ENCODE peak calls at places on chromosomes 2 and 18, in nine cellular contexts. One of them, this sample, is unnamed.

GRCh38 chr18:74303936-74304335 is 11.7 kb upstream of the C18orf63 start:
- DNase-seq in non-pigmented ciliary epithelial cell: no peak
- DNase-seq in HFF-Myc: no peak
- DNase-seq in iPS-NIHi11: no peak
- DNase-seq in NCI-H510A treated with DMSO at 0.1 percent for 48 hours: no peak
- DNase-seq in NT2/D1: no peak
- DNase-seq in NCI-H524: no peak
- DNase-seq in stimulated activated CD8-positive, alpha-beta memory T cell treated with anti-CD3 and anti-CD28 coated beads, Interleukin-7, amount 100 ng/mL, for 1 hour: no peak
- DNase-seq in skeletal muscle cell: no peak
- DNase-seq in this sample: no peak

GRCh38 chr2:63888490-63889402 is 47.0 kb downstream of the UGP2 start:
- DNase-seq in non-pigmented ciliary epithelial cell: no peak
- DNase-seq in HFF-Myc: peak
- DNase-seq in iPS-NIHi11: peak
- DNase-seq in NCI-H510A treated with DMSO at 0.1 percent for 48 hours: peak
- DNase-seq in NT2/D1: peak
- DNase-seq in NCI-H524: peak
- DNase-seq in stimulated activated CD8-positive, alpha-beta memory T cell treated with anti-CD3 and anti-CD28 coated beads, Interleukin-7, amount 100 ng/mL, for 1 hour: no peak
- DNase-seq in skeletal muscle cell: no peak
- DNase-seq in this sample: peak

GRCh38 chr2:233802132-233802815 is 24.1 kb downstream of the MROH2A start:
- DNase-seq in non-pigmented ciliary epithelial cell: no peak
- DNase-seq in HFF-Myc: no peak
- DNase-seq in iPS-NIHi11: no peak
- DNase-seq in NCI-H510A treated with DMSO at 0.1 percent for 48 hours: no peak
- DNase-seq in NT2/D1: no peak
- DNase-seq in NCI-H524: no peak
- DNase-seq in stimulated activated CD8-positive, alpha-beta memory T cell treated with anti-CD3 and anti-CD28 coated beads, Interleukin-7, amount 100 ng/mL, for 1 hour: no peak
- DNase-seq in skeletal muscle cell: no peak
- DNase-seq in this sample: no peak

GRCh38 chr2:174059875-174060226 is 94.7 kb upstream of the SP3 start:
- DNase-seq in non-pigmented ciliary epithelial cell: no peak
- DNase-seq in HFF-Myc: no peak
- DNase-seq in iPS-NIHi11: no peak
- DNase-seq in NCI-H510A treated with DMSO at 0.1 percent for 48 hours: no peak
- DNase-seq in NT2/D1: no peak
- DNase-seq in NCI-H524: no peak
- DNase-seq in stimulated activated CD8-positive, alpha-beta memory T cell treated with anti-CD3 and anti-CD28 coated beads, Interleukin-7, amount 100 ng/mL, for 1 hour: no peak
- DNase-seq in skeletal muscle cell: no peak
- DNase-seq in this sample: no peak

GRCh38 chr18:54607213-54607934 is 16.3 kb downstream of the DYNAP start:
- DNase-seq in non-pigmented ciliary epithelial cell: peak
- DNase-seq in HFF-Myc: no peak
- DNase-seq in iPS-NIHi11: peak
- DNase-seq in NCI-H510A treated with DMSO at 0.1 percent for 48 hours: peak
- DNase-seq in NT2/D1: peak
- DNase-seq in NCI-H524: no peak
- DNase-seq in stimulated activated CD8-positive, alpha-beta memory T cell treated with anti-CD3 and anti-CD28 coated beads, Interleukin-7, amount 100 ng/mL, for 1 hour: no peak
- DNase-seq in skeletal muscle cell: no peak
- DNase-seq in this sample: no peak

GRCh38 chr2:237996041-237996593 is 29.3 kb downstream of the UBE2F start:
- DNase-seq in non-pigmented ciliary epithelial cell: peak
- DNase-seq in HFF-Myc: peak
- DNase-seq in iPS-NIHi11: no peak
- DNase-seq in NCI-H510A treated with DMSO at 0.1 percent for 48 hours: peak
- DNase-seq in NT2/D1: no peak
- DNase-seq in NCI-H524: no peak
- DNase-seq in stimulated activated CD8-positive, alpha-beta memory T cell treated with anti-CD3 and anti-CD28 coated beads, Interleukin-7, amount 100 ng/mL, for 1 hour: no peak
- DNase-seq in skeletal muscle cell: peak
- DNase-seq in this sample: no peak

GRCh38 chr2:96923810-96924774 is 54.2 kb upstream of the SEMA4C start:
- DNase-seq in non-pigmented ciliary epithelial cell: no peak
- DNase-seq in HFF-Myc: no peak
- DNase-seq in iPS-NIHi11: no peak
- DNase-seq in NCI-H510A treated with DMSO at 0.1 percent for 48 hours: no peak
- DNase-seq in NT2/D1: no peak
- DNase-seq in NCI-H524: peak
- DNase-seq in stimulated activated CD8-positive, alpha-beta memory T cell treated with anti-CD3 and anti-CD28 coated beads, Interleukin-7, amount 100 ng/mL, for 1 hour: peak
- DNase-seq in skeletal muscle cell: no peak
- DNase-seq in this sample: no peak

GRCh38 chr18:43869451-43870008 is 592.2 kb upstream of the SYT4 start:
- DNase-seq in non-pigmented ciliary epithelial cell: peak
- DNase-seq in HFF-Myc: no peak
- DNase-seq in iPS-NIHi11: no peak
- DNase-seq in NCI-H510A treated with DMSO at 0.1 percent for 48 hours: no peak
- DNase-seq in NT2/D1: no peak
- DNase-seq in NCI-H524: no peak
- DNase-seq in stimulated activated CD8-positive, alpha-beta memory T cell treated with anti-CD3 and anti-CD28 coated beads, Interleukin-7, amount 100 ng/mL, for 1 hour: no peak
- DNase-seq in skeletal muscle cell: peak
- DNase-seq in this sample: no peak

GRCh38 chr18:55243255-55243654 is 284.0 kb upstream of the CCDC68 start:
- DNase-seq in non-pigmented ciliary epithelial cell: no peak
- DNase-seq in HFF-Myc: no peak
- DNase-seq in iPS-NIHi11: no peak
- DNase-seq in NCI-H510A treated with DMSO at 0.1 percent for 48 hours: no peak
- DNase-seq in NT2/D1: no peak
- DNase-seq in NCI-H524: no peak
- DNase-seq in stimulated activated CD8-positive, alpha-beta memory T cell treated with anti-CD3 and anti-CD28 coated beads, Interleukin-7, amount 100 ng/mL, for 1 hour: no peak
- DNase-seq in skeletal muscle cell: no peak
- DNase-seq in this sample: no peak

GRCh38 chr2:240685771-240686371 is 3.2 kb upstream of the AQP12B start:
- DNase-seq in non-pigmented ciliary epithelial cell: no peak
- DNase-seq in HFF-Myc: no peak
- DNase-seq in iPS-NIHi11: peak
- DNase-seq in NCI-H510A treated with DMSO at 0.1 percent for 48 hours: peak
- DNase-seq in NT2/D1: no peak
- DNase-seq in NCI-H524: no peak
- DNase-seq in stimulated activated CD8-positive, alpha-beta memory T cell treated with anti-CD3 and anti-CD28 coated beads, Interleukin-7, amount 100 ng/mL, for 1 hour: no peak
- DNase-seq in skeletal muscle cell: no peak
- DNase-seq in this sample: no peak

GRCh38 chr2:133790706-133791105 is 222.4 kb upstream of the NCKAP5 start:
- DNase-seq in non-pigmented ciliary epithelial cell: no peak
- DNase-seq in HFF-Myc: no peak
- DNase-seq in iPS-NIHi11: no peak
- DNase-seq in NCI-H510A treated with DMSO at 0.1 percent for 48 hours: no peak
- DNase-seq in NT2/D1: no peak
- DNase-seq in NCI-H524: no peak
- DNase-seq in stimulated activated CD8-positive, alpha-beta memory T cell treated with anti-CD3 and anti-CD28 coated beads, Interleukin-7, amount 100 ng/mL, for 1 hour: no peak
- DNase-seq in skeletal muscle cell: no peak
- DNase-seq in this sample: no peak

GRCh38 chr2:31013311-31013710 is 124.9 kb downstream of the GALNT14 start:
- DNase-seq in non-pigmented ciliary epithelial cell: no peak
- DNase-seq in HFF-Myc: no peak
- DNase-seq in iPS-NIHi11: no peak
- DNase-seq in NCI-H510A treated with DMSO at 0.1 percent for 48 hours: no peak
- DNase-seq in NT2/D1: no peak
- DNase-seq in NCI-H524: no peak
- DNase-seq in stimulated activated CD8-positive, alpha-beta memory T cell treated with anti-CD3 and anti-CD28 coated beads, Interleukin-7, amount 100 ng/mL, for 1 hour: no peak
- DNase-seq in skeletal muscle cell: no peak
- DNase-seq in this sample: no peak

GRCh38 chr2:9251154-9252001 is 44.8 kb downstream of the ASAP2 start:
- DNase-seq in non-pigmented ciliary epithelial cell: no peak
- DNase-seq in HFF-Myc: no peak
- DNase-seq in iPS-NIHi11: no peak
- DNase-seq in NCI-H510A treated with DMSO at 0.1 percent for 48 hours: no peak
- DNase-seq in NT2/D1: no peak
- DNase-seq in NCI-H524: no peak
- DNase-seq in stimulated activated CD8-positive, alpha-beta memory T cell treated with anti-CD3 and anti-CD28 coated beads, Interleukin-7, amount 100 ng/mL, for 1 hour: no peak
- DNase-seq in skeletal muscle cell: peak
- DNase-seq in this sample: peak

GRCh38 chr2:109721117-109721504 is 73.0 kb upstream of the RGPD5 start:
- DNase-seq in non-pigmented ciliary epithelial cell: no peak
- DNase-seq in HFF-Myc: no peak
- DNase-seq in iPS-NIHi11: no peak
- DNase-seq in NCI-H510A treated with DMSO at 0.1 percent for 48 hours: no peak
- DNase-seq in NT2/D1: no peak
- DNase-seq in NCI-H524: no peak
- DNase-seq in stimulated activated CD8-positive, alpha-beta memory T cell treated with anti-CD3 and anti-CD28 coated beads, Interleukin-7, amount 100 ng/mL, for 1 hour: no peak
- DNase-seq in skeletal muscle cell: no peak
- DNase-seq in this sample: no peak

GRCh38 chr2:26172189-26172865 is 561 bp upstream of the GAREM2 start:
- DNase-seq in non-pigmented ciliary epithelial cell: no peak
- DNase-seq in HFF-Myc: no peak
- DNase-seq in iPS-NIHi11: no peak
- DNase-seq in NCI-H510A treated with DMSO at 0.1 percent for 48 hours: no peak
- DNase-seq in NT2/D1: no peak
- DNase-seq in NCI-H524: no peak
- DNase-seq in stimulated activated CD8-positive, alpha-beta memory T cell treated with anti-CD3 and anti-CD28 coated beads, Interleukin-7, amount 100 ng/mL, for 1 hour: no peak
- DNase-seq in skeletal muscle cell: no peak
- DNase-seq in this sample: peak

GRCh38 chr2:154941379-154941778 is 242.9 kb downstream of the KCNJ3 start:
- DNase-seq in non-pigmented ciliary epithelial cell: no peak
- DNase-seq in HFF-Myc: no peak
- DNase-seq in iPS-NIHi11: no peak
- DNase-seq in NCI-H510A treated with DMSO at 0.1 percent for 48 hours: no peak
- DNase-seq in NT2/D1: no peak
- DNase-seq in NCI-H524: no peak
- DNase-seq in stimulated activated CD8-positive, alpha-beta memory T cell treated with anti-CD3 and anti-CD28 coated beads, Interleukin-7, amount 100 ng/mL, for 1 hour: no peak
- DNase-seq in skeletal muscle cell: no peak
- DNase-seq in this sample: no peak

GRCh38 chr2:197760293-197760657 is 24.8 kb downstream of the BOLL start:
- DNase-seq in non-pigmented ciliary epithelial cell: no peak
- DNase-seq in HFF-Myc: no peak
- DNase-seq in iPS-NIHi11: no peak
- DNase-seq in NCI-H510A treated with DMSO at 0.1 percent for 48 hours: no peak
- DNase-seq in NT2/D1: no peak
- DNase-seq in NCI-H524: no peak
- DNase-seq in stimulated activated CD8-positive, alpha-beta memory T cell treated with anti-CD3 and anti-CD28 coated beads, Interleukin-7, amount 100 ng/mL, for 1 hour: no peak
- DNase-seq in skeletal muscle cell: no peak
- DNase-seq in this sample: no peak

GRCh38 chr2:227780981-227781630 is 32.5 kb upstream of the CCL20 start:
- DNase-seq in non-pigmented ciliary epithelial cell: no peak
- DNase-seq in HFF-Myc: no peak
- DNase-seq in iPS-NIHi11: no peak
- DNase-seq in NCI-H510A treated with DMSO at 0.1 percent for 48 hours: no peak
- DNase-seq in NT2/D1: no peak
- DNase-seq in NCI-H524: no peak
- DNase-seq in stimulated activated CD8-positive, alpha-beta memory T cell treated with anti-CD3 and anti-CD28 coated beads, Interleukin-7, amount 100 ng/mL, for 1 hour: no peak
- DNase-seq in skeletal muscle cell: no peak
- DNase-seq in this sample: no peak

GRCh38 chr2:50751255-50752069 is 280.5 kb downstream of the NRXN1 start:
- DNase-seq in non-pigmented ciliary epithelial cell: no peak
- DNase-seq in HFF-Myc: no peak
- DNase-seq in iPS-NIHi11: no peak
- DNase-seq in NCI-H510A treated with DMSO at 0.1 percent for 48 hours: no peak
- DNase-seq in NT2/D1: no peak
- DNase-seq in NCI-H524: peak
- DNase-seq in stimulated activated CD8-positive, alpha-beta memory T cell treated with anti-CD3 and anti-CD28 coated beads, Interleukin-7, amount 100 ng/mL, for 1 hour: no peak
- DNase-seq in skeletal muscle cell: peak
- DNase-seq in this sample: no peak

GRCh38 chr2:207200136-207200535 is 34.4 kb upstream of the KLF7 start:
- DNase-seq in non-pigmented ciliary epithelial cell: no peak
- DNase-seq in HFF-Myc: no peak
- DNase-seq in iPS-NIHi11: no peak
- DNase-seq in NCI-H510A treated with DMSO at 0.1 percent for 48 hours: no peak
- DNase-seq in NT2/D1: no peak
- DNase-seq in NCI-H524: no peak
- DNase-seq in stimulated activated CD8-positive, alpha-beta memory T cell treated with anti-CD3 and anti-CD28 coated beads, Interleukin-7, amount 100 ng/mL, for 1 hour: no peak
- DNase-seq in skeletal muscle cell: no peak
- DNase-seq in this sample: no peak

GRCh38 chr18:71045331-71046065 is 756.7 kb downstream of the SOCS6 start:
- DNase-seq in non-pigmented ciliary epithelial cell: no peak
- DNase-seq in HFF-Myc: no peak
- DNase-seq in iPS-NIHi11: no peak
- DNase-seq in NCI-H510A treated with DMSO at 0.1 percent for 48 hours: peak
- DNase-seq in NT2/D1: no peak
- DNase-seq in NCI-H524: no peak
- DNase-seq in stimulated activated CD8-positive, alpha-beta memory T cell treated with anti-CD3 and anti-CD28 coated beads, Interleukin-7, amount 100 ng/mL, for 1 hour: no peak
- DNase-seq in skeletal muscle cell: no peak
- DNase-seq in this sample: no peak

GRCh38 chr2:127810156-127810636 is 775 bp downstream of the WDR33 start:
- DNase-seq in non-pigmented ciliary epithelial cell: no peak
- DNase-seq in HFF-Myc: no peak
- DNase-seq in iPS-NIHi11: peak
- DNase-seq in NCI-H510A treated with DMSO at 0.1 percent for 48 hours: peak
- DNase-seq in NT2/D1: no peak
- DNase-seq in NCI-H524: peak
- DNase-seq in stimulated activated CD8-positive, alpha-beta memory T cell treated with anti-CD3 and anti-CD28 coated beads, Interleukin-7, amount 100 ng/mL, for 1 hour: no peak
- DNase-seq in skeletal muscle cell: no peak
- DNase-seq in this sample: peak

GRCh38 chr2:219362524-219363164 is 25.1 kb downstream of the DNPEP start:
- DNase-seq in non-pigmented ciliary epithelial cell: peak
- DNase-seq in HFF-Myc: peak
- DNase-seq in iPS-NIHi11: no peak
- DNase-seq in NCI-H510A treated with DMSO at 0.1 percent for 48 hours: no peak
- DNase-seq in NT2/D1: no peak
- DNase-seq in NCI-H524: peak
- DNase-seq in stimulated activated CD8-positive, alpha-beta memory T cell treated with anti-CD3 and anti-CD28 coated beads, Interleukin-7, amount 100 ng/mL, for 1 hour: no peak
- DNase-seq in skeletal muscle cell: peak
- DNase-seq in this sample: no peak

GRCh38 chr2:242013771-242014170 is 144.2 kb downstream of the RTP5 start:
- DNase-seq in non-pigmented ciliary epithelial cell: no peak
- DNase-seq in HFF-Myc: no peak
- DNase-seq in iPS-NIHi11: no peak
- DNase-seq in NCI-H510A treated with DMSO at 0.1 percent for 48 hours: no peak
- DNase-seq in NT2/D1: no peak
- DNase-seq in NCI-H524: no peak
- DNase-seq in stimulated activated CD8-positive, alpha-beta memory T cell treated with anti-CD3 and anti-CD28 coated beads, Interleukin-7, amount 100 ng/mL, for 1 hour: no peak
- DNase-seq in skeletal muscle cell: no peak
- DNase-seq in this sample: no peak

GRCh38 chr2:220393717-220394116 is 766.3 kb downstream of the SLC4A3 start:
- DNase-seq in non-pigmented ciliary epithelial cell: no peak
- DNase-seq in HFF-Myc: no peak
- DNase-seq in iPS-NIHi11: no peak
- DNase-seq in NCI-H510A treated with DMSO at 0.1 percent for 48 hours: no peak
- DNase-seq in NT2/D1: no peak
- DNase-seq in NCI-H524: no peak
- DNase-seq in stimulated activated CD8-positive, alpha-beta memory T cell treated with anti-CD3 and anti-CD28 coated beads, Interleukin-7, amount 100 ng/mL, for 1 hour: no peak
- DNase-seq in skeletal muscle cell: no peak
- DNase-seq in this sample: no peak

GRCh38 chr2:24577481-24577880 is 86.4 kb downstream of the NCOA1 start:
- DNase-seq in non-pigmented ciliary epithelial cell: no peak
- DNase-seq in HFF-Myc: no peak
- DNase-seq in iPS-NIHi11: no peak
- DNase-seq in NCI-H510A treated with DMSO at 0.1 percent for 48 hours: no peak
- DNase-seq in NT2/D1: no peak
- DNase-seq in NCI-H524: no peak
- DNase-seq in stimulated activated CD8-positive, alpha-beta memory T cell treated with anti-CD3 and anti-CD28 coated beads, Interleukin-7, amount 100 ng/mL, for 1 hour: no peak
- DNase-seq in skeletal muscle cell: no peak
- DNase-seq in this sample: no peak

GRCh38 chr2:196336715-196337617 is 165.6 kb upstream of the STK17B start:
- DNase-seq in non-pigmented ciliary epithelial cell: no peak
- DNase-seq in HFF-Myc: no peak
- DNase-seq in iPS-NIHi11: peak
- DNase-seq in NCI-H510A treated with DMSO at 0.1 percent for 48 hours: peak
- DNase-seq in NT2/D1: no peak
- DNase-seq in NCI-H524: peak
- DNase-seq in stimulated activated CD8-positive, alpha-beta memory T cell treated with anti-CD3 and anti-CD28 coated beads, Interleukin-7, amount 100 ng/mL, for 1 hour: no peak
- DNase-seq in skeletal muscle cell: no peak
- DNase-seq in this sample: peak

GRCh38 chr18:72828601-72829000 is 39.2 kb downstream of the NETO1 start:
- DNase-seq in non-pigmented ciliary epithelial cell: no peak
- DNase-seq in HFF-Myc: no peak
- DNase-seq in iPS-NIHi11: no peak
- DNase-seq in NCI-H510A treated with DMSO at 0.1 percent for 48 hours: no peak
- DNase-seq in NT2/D1: no peak
- DNase-seq in NCI-H524: no peak
- DNase-seq in stimulated activated CD8-positive, alpha-beta memory T cell treated with anti-CD3 and anti-CD28 coated beads, Interleukin-7, amount 100 ng/mL, for 1 hour: no peak
- DNase-seq in skeletal muscle cell: no peak
- DNase-seq in this sample: no peak

GRCh38 chr2:197286805-197287595 is 23.6 kb downstream of the ANKRD44 start:
- DNase-seq in non-pigmented ciliary epithelial cell: peak
- DNase-seq in HFF-Myc: peak
- DNase-seq in iPS-NIHi11: no peak
- DNase-seq in NCI-H510A treated with DMSO at 0.1 percent for 48 hours: peak
- DNase-seq in NT2/D1: no peak
- DNase-seq in NCI-H524: no peak
- DNase-seq in stimulated activated CD8-positive, alpha-beta memory T cell treated with anti-CD3 and anti-CD28 coated beads, Interleukin-7, amount 100 ng/mL, for 1 hour: no peak
- DNase-seq in skeletal muscle cell: peak
- DNase-seq in this sample: no peak

GRCh38 chr18:54950221-54950620 is 9.0 kb downstream of the CCDC68 start:
- DNase-seq in non-pigmented ciliary epithelial cell: no peak
- DNase-seq in HFF-Myc: no peak
- DNase-seq in iPS-NIHi11: no peak
- DNase-seq in NCI-H510A treated with DMSO at 0.1 percent for 48 hours: peak
- DNase-seq in NT2/D1: no peak
- DNase-seq in NCI-H524: peak
- DNase-seq in stimulated activated CD8-positive, alpha-beta memory T cell treated with anti-CD3 and anti-CD28 coated beads, Interleukin-7, amount 100 ng/mL, for 1 hour: no peak
- DNase-seq in skeletal muscle cell: no peak
- DNase-seq in this sample: no peak

GRCh38 chr2:191318729-191319078 is 73.5 kb downstream of the MYO1B start:
- DNase-seq in non-pigmented ciliary epithelial cell: no peak
- DNase-seq in HFF-Myc: peak
- DNase-seq in iPS-NIHi11: peak
- DNase-seq in NCI-H510A treated with DMSO at 0.1 percent for 48 hours: no peak
- DNase-seq in NT2/D1: peak
- DNase-seq in NCI-H524: peak
- DNase-seq in stimulated activated CD8-positive, alpha-beta memory T cell treated with anti-CD3 and anti-CD28 coated beads, Interleukin-7, amount 100 ng/mL, for 1 hour: no peak
- DNase-seq in skeletal muscle cell: peak
- DNase-seq in this sample: peak

This sample was measured in nephron progenitor cell.